ENCODE peak calls at places on chromosomes 5 and 9, in ten cellular contexts. One of them, this sample, is unnamed.

GRCh38 chr9:86614871-86615849 is 260.9 kb upstream of the TUT7 start:
- DNase-seq in iPS-NIHi11: peak; percentile 30
- DNase-seq in CD8-positive, alpha-beta memory T cell: no peak
- DNase-seq in tibial artery: no peak
- DNase-seq in activated naive CD4-positive, alpha-beta T cell: no peak
- DNase-seq in ovary: no peak
- DNase-seq in Right ventricle myocardium superior: no peak
- DNase-seq in H4: peak; percentile 24
- DNase-seq in natural killer cell: no peak
- DNase-seq in omental fat pad: no peak
- DNase-seq in this sample: no peak

GRCh38 chr5:146026307-146027010 is 78.9 kb downstream of the PLAC8L1 start:
- DNase-seq in H4: no peak
- DNase-seq in CD8-positive, alpha-beta memory T cell: no peak
- DNase-seq in ovary: no peak
- DNase-seq in activated naive CD4-positive, alpha-beta T cell: no peak
- DNase-seq in natural killer cell: no peak
- DNase-seq in iPS-NIHi11: peak; percentile 40
- DNase-seq in tibial artery: no peak
- DNase-seq in omental fat pad: no peak
- DNase-seq in Right ventricle myocardium superior: no peak
- DNase-seq in this sample: no peak

GRCh38 chr5:141149812-141150211 is at the start of gene PCDHB6:
- DNase-seq in activated naive CD4-positive, alpha-beta T cell: no peak
- DNase-seq in natural killer cell: no peak
- DNase-seq in omental fat pad: no peak
- DNase-seq in tibial artery: no peak
- DNase-seq in H4: peak; percentile 34
- DNase-seq in ovary: no peak
- DNase-seq in iPS-NIHi11: no peak
- DNase-seq in CD8-positive, alpha-beta memory T cell: no peak
- DNase-seq in Right ventricle myocardium superior: no peak
- DNase-seq in this sample: no peak

GRCh38 chr5:74016373-74016772 is 390.4 kb downstream of the ARHGEF28 start:
- DNase-seq in ovary: no peak
- DNase-seq in CD8-positive, alpha-beta memory T cell: no peak
- DNase-seq in iPS-NIHi11: peak; percentile 58
- DNase-seq in natural killer cell: no peak
- DNase-seq in Right ventricle myocardium superior: no peak
- DNase-seq in activated naive CD4-positive, alpha-beta T cell: no peak
- DNase-seq in omental fat pad: no peak
- DNase-seq in H4: no peak
- DNase-seq in tibial artery: no peak
- DNase-seq in this sample: no peak

GRCh38 chr9:137457406-137458193 is 1.5 kb downstream of the NSMF start:
- DNase-seq in natural killer cell: peak; percentile 18
- DNase-seq in H4: no peak
- DNase-seq in tibial artery: peak; percentile 73
- DNase-seq in iPS-NIHi11: no peak
- DNase-seq in activated naive CD4-positive, alpha-beta T cell: no peak
- DNase-seq in CD8-positive, alpha-beta memory T cell: peak; percentile 43
- DNase-seq in ovary: peak; percentile 62
- DNase-seq in omental fat pad: no peak
- DNase-seq in Right ventricle myocardium superior: peak; percentile 43
- DNase-seq in this sample: no peak

GRCh38 chr9:119252671-119253299 is 116.5 kb downstream of the BRINP1 start:
- DNase-seq in Right ventricle myocardium superior: no peak
- DNase-seq in activated naive CD4-positive, alpha-beta T cell: no peak
- DNase-seq in H4: no peak
- DNase-seq in ovary: no peak
- DNase-seq in omental fat pad: no peak
- DNase-seq in CD8-positive, alpha-beta memory T cell: no peak
- DNase-seq in tibial artery: no peak
- DNase-seq in iPS-NIHi11: peak; percentile 33
- DNase-seq in natural killer cell: no peak
- DNase-seq in this sample: no peak

GRCh38 chr5:40291338-40291737 is 388.4 kb upstream of the PTGER4 start:
- DNase-seq in Right ventricle myocardium superior: no peak
- DNase-seq in natural killer cell: no peak
- DNase-seq in tibial artery: no peak
- DNase-seq in CD8-positive, alpha-beta memory T cell: no peak
- DNase-seq in omental fat pad: no peak
- DNase-seq in H4: no peak
- DNase-seq in iPS-NIHi11: no peak
- DNase-seq in activated naive CD4-positive, alpha-beta T cell: no peak
- DNase-seq in ovary: no peak
- DNase-seq in this sample: no peak

GRCh38 chr5:145510324-145510723 is 324.8 kb downstream of the PRELID2 start:
- DNase-seq in omental fat pad: no peak
- DNase-seq in ovary: peak; percentile 22
- DNase-seq in Right ventricle myocardium superior: no peak
- DNase-seq in activated naive CD4-positive, alpha-beta T cell: no peak
- DNase-seq in iPS-NIHi11: no peak
- DNase-seq in natural killer cell: no peak
- DNase-seq in H4: no peak
- DNase-seq in CD8-positive, alpha-beta memory T cell: no peak
- DNase-seq in tibial artery: no peak
- DNase-seq in this sample: no peak

GRCh38 chr5:134139891-134140469 is 25.5 kb downstream of the TCF7 start:
- DNase-seq in tibial artery: no peak
- DNase-seq in CD8-positive, alpha-beta memory T cell: peak; percentile 30
- DNase-seq in ovary: no peak
- DNase-seq in omental fat pad: peak; percentile 6
- DNase-seq in H4: no peak
- DNase-seq in natural killer cell: no peak
- DNase-seq in activated naive CD4-positive, alpha-beta T cell: no peak
- DNase-seq in iPS-NIHi11: no peak
- DNase-seq in Right ventricle myocardium superior: peak; percentile 19
- DNase-seq in this sample: peak; percentile 13

GRCh38 chr5:1726956-1727355 is 72.7 kb downstream of the MRPL36 start:
- DNase-seq in natural killer cell: no peak
- DNase-seq in Right ventricle myocardium superior: no peak
- DNase-seq in H4: no peak
- DNase-seq in CD8-positive, alpha-beta memory T cell: peak; percentile 20
- DNase-seq in omental fat pad: no peak
- DNase-seq in iPS-NIHi11: no peak
- DNase-seq in ovary: no peak
- DNase-seq in activated naive CD4-positive, alpha-beta T cell: no peak
- DNase-seq in tibial artery: peak; percentile 48
- DNase-seq in this sample: no peak

GRCh38 chr9:131476777-131477345 is 25.9 kb upstream of the POMT1 start:
- DNase-seq in Right ventricle myocardium superior: peak; percentile 84
- DNase-seq in ovary: no peak
- DNase-seq in omental fat pad: no peak
- DNase-seq in H4: no peak
- DNase-seq in activated naive CD4-positive, alpha-beta T cell: no peak
- DNase-seq in natural killer cell: no peak
- DNase-seq in CD8-positive, alpha-beta memory T cell: no peak
- DNase-seq in iPS-NIHi11: no peak
- DNase-seq in tibial artery: peak; percentile 63
- DNase-seq in this sample: peak; percentile 73

GRCh38 chr9:37180138-37180537 is 59.8 kb downstream of the ZCCHC7 start:
- DNase-seq in tibial artery: no peak
- DNase-seq in H4: no peak
- DNase-seq in activated naive CD4-positive, alpha-beta T cell: no peak
- DNase-seq in CD8-positive, alpha-beta memory T cell: no peak
- DNase-seq in omental fat pad: no peak
- DNase-seq in natural killer cell: no peak
- DNase-seq in iPS-NIHi11: no peak
- DNase-seq in ovary: no peak
- DNase-seq in Right ventricle myocardium superior: no peak
- DNase-seq in this sample: no peak

GRCh38 chr5:13865317-13865716 is 79.2 kb downstream of the DNAH5 start:
- DNase-seq in omental fat pad: no peak
- DNase-seq in natural killer cell: no peak
- DNase-seq in ovary: no peak
- DNase-seq in H4: no peak
- DNase-seq in iPS-NIHi11: no peak
- DNase-seq in activated naive CD4-positive, alpha-beta T cell: no peak
- DNase-seq in CD8-positive, alpha-beta memory T cell: no peak
- DNase-seq in tibial artery: no peak
- DNase-seq in Right ventricle myocardium superior: no peak
- DNase-seq in this sample: no peak

GRCh38 chr9:128390150-128390812 is 19.1 kb downstream of the URM1 start:
- DNase-seq in CD8-positive, alpha-beta memory T cell: no peak
- DNase-seq in iPS-NIHi11: no peak
- DNase-seq in tibial artery: no peak
- DNase-seq in H4: no peak
- DNase-seq in natural killer cell: no peak
- DNase-seq in ovary: no peak
- DNase-seq in activated naive CD4-positive, alpha-beta T cell: no peak
- DNase-seq in Right ventricle myocardium superior: no peak
- DNase-seq in omental fat pad: no peak
- DNase-seq in this sample: no peak

GRCh38 chr5:172007153-172007794 is 836 bp upstream of the FBXW11 start:
- DNase-seq in omental fat pad: no peak
- DNase-seq in CD8-positive, alpha-beta memory T cell: peak; percentile 50
- DNase-seq in H4: no peak
- DNase-seq in tibial artery: no peak
- DNase-seq in activated naive CD4-positive, alpha-beta T cell: no peak
- DNase-seq in iPS-NIHi11: no peak
- DNase-seq in natural killer cell: no peak
- DNase-seq in ovary: no peak
- DNase-seq in Right ventricle myocardium superior: no peak
- DNase-seq in this sample: no peak

GRCh38 chr5:113215401-113216060 is 219.3 kb downstream of the TSSK1B start:
- DNase-seq in ovary: no peak
- DNase-seq in activated naive CD4-positive, alpha-beta T cell: no peak
- DNase-seq in omental fat pad: no peak
- DNase-seq in natural killer cell: no peak
- DNase-seq in iPS-NIHi11: no peak
- DNase-seq in Right ventricle myocardium superior: no peak
- DNase-seq in H4: no peak
- DNase-seq in CD8-positive, alpha-beta memory T cell: no peak
- DNase-seq in tibial artery: no peak
- DNase-seq in this sample: no peak

GRCh38 chr5:141883184-141883947 is 5.2 kb upstream of the PCDH1 start:
- DNase-seq in tibial artery: peak; percentile 67
- DNase-seq in H4: no peak
- DNase-seq in iPS-NIHi11: peak; percentile 77
- DNase-seq in ovary: no peak
- DNase-seq in activated naive CD4-positive, alpha-beta T cell: no peak
- DNase-seq in CD8-positive, alpha-beta memory T cell: no peak
- DNase-seq in omental fat pad: no peak
- DNase-seq in Right ventricle myocardium superior: peak; percentile 67
- DNase-seq in natural killer cell: no peak
- DNase-seq in this sample: peak; percentile 56

GRCh38 chr5:163758283-163758711 is 252.9 kb downstream of the MAT2B start:
- DNase-seq in CD8-positive, alpha-beta memory T cell: no peak
- DNase-seq in activated naive CD4-positive, alpha-beta T cell: no peak
- DNase-seq in H4: no peak
- DNase-seq in ovary: no peak
- DNase-seq in tibial artery: no peak
- DNase-seq in omental fat pad: no peak
- DNase-seq in Right ventricle myocardium superior: no peak
- DNase-seq in iPS-NIHi11: no peak
- DNase-seq in natural killer cell: no peak
- DNase-seq in this sample: no peak

GRCh38 chr5:178544166-178544834 is 45.9 kb downstream of the COL23A1 start:
- DNase-seq in natural killer cell: no peak
- DNase-seq in tibial artery: no peak
- DNase-seq in H4: no peak
- DNase-seq in iPS-NIHi11: no peak
- DNase-seq in ovary: no peak
- DNase-seq in Right ventricle myocardium superior: peak; percentile 83
- DNase-seq in activated naive CD4-positive, alpha-beta T cell: no peak
- DNase-seq in CD8-positive, alpha-beta memory T cell: no peak
- DNase-seq in omental fat pad: no peak
- DNase-seq in this sample: peak; percentile 77

GRCh38 chr9:135905380-135906282 is 1.7 kb downstream of the CAMSAP1 start:
- DNase-seq in Right ventricle myocardium superior: no peak
- DNase-seq in iPS-NIHi11: no peak
- DNase-seq in ovary: peak; percentile 21
- DNase-seq in activated naive CD4-positive, alpha-beta T cell: peak; percentile 21
- DNase-seq in H4: no peak
- DNase-seq in omental fat pad: no peak
- DNase-seq in natural killer cell: no peak
- DNase-seq in tibial artery: no peak
- DNase-seq in CD8-positive, alpha-beta memory T cell: no peak
- DNase-seq in this sample: no peak

GRCh38 chr9:79955300-79955699 is 383.5 kb downstream of the TLE4 start:
- DNase-seq in Right ventricle myocardium superior: no peak
- DNase-seq in iPS-NIHi11: no peak
- DNase-seq in activated naive CD4-positive, alpha-beta T cell: no peak
- DNase-seq in omental fat pad: no peak
- DNase-seq in H4: peak; percentile 9
- DNase-seq in natural killer cell: no peak
- DNase-seq in ovary: no peak
- DNase-seq in CD8-positive, alpha-beta memory T cell: no peak
- DNase-seq in tibial artery: no peak
- DNase-seq in this sample: no peak

GRCh38 chr9:72415163-72415562 is 50.2 kb upstream of the ZFAND5 start:
- DNase-seq in Right ventricle myocardium superior: no peak
- DNase-seq in natural killer cell: no peak
- DNase-seq in H4: no peak
- DNase-seq in activated naive CD4-positive, alpha-beta T cell: no peak
- DNase-seq in ovary: no peak
- DNase-seq in omental fat pad: no peak
- DNase-seq in tibial artery: no peak
- DNase-seq in CD8-positive, alpha-beta memory T cell: no peak
- DNase-seq in iPS-NIHi11: no peak
- DNase-seq in this sample: no peak

GRCh38 chr9:27124151-27124550 is 15.1 kb downstream of the TEK start:
- DNase-seq in iPS-NIHi11: no peak
- DNase-seq in natural killer cell: no peak
- DNase-seq in CD8-positive, alpha-beta memory T cell: no peak
- DNase-seq in tibial artery: no peak
- DNase-seq in omental fat pad: no peak
- DNase-seq in Right ventricle myocardium superior: no peak
- DNase-seq in H4: peak; percentile 11
- DNase-seq in activated naive CD4-positive, alpha-beta T cell: no peak
- DNase-seq in ovary: no peak
- DNase-seq in this sample: no peak

GRCh38 chr9:19641046-19641445 is 147.8 kb downstream of the SLC24A2 start:
- DNase-seq in Right ventricle myocardium superior: no peak
- DNase-seq in natural killer cell: no peak
- DNase-seq in ovary: no peak
- DNase-seq in omental fat pad: no peak
- DNase-seq in activated naive CD4-positive, alpha-beta T cell: no peak
- DNase-seq in CD8-positive, alpha-beta memory T cell: no peak
- DNase-seq in iPS-NIHi11: peak; percentile 26
- DNase-seq in H4: no peak
- DNase-seq in tibial artery: no peak
- DNase-seq in this sample: no peak

This sample was measured in left ventricle myocardium inferior.